ENCODE peak calls at places on chromosomes 12 and 14, in eight cellular contexts. Y is adrenal gland, C is AG09309, V is body of pancreas, K is brain microvascular endothelial cell, R is LNCaP clone FGC, E is tibial artery, P is transverse colon. N is an unnamed sample.

GRCh38 chr12:3362751-3363150 is 128.3 kb upstream of the PRMT8 start:
- DNase-seq in Y (no peak), C (no peak), V (no peak), K (no peak), R (no peak), E (no peak), P (no peak), N (no peak)

GRCh38 chr12:49534806-49535278 is 4.0 kb upstream of the KCNH3 start:
- DNase-seq in Y (no peak), C (no peak), V (no peak), K (no peak), R (no peak), E (no peak), P (no peak), N (no peak)

GRCh38 chr14:59069455-59069854 is 119.0 kb upstream of the DAAM1 start:
- DNase-seq in Y (no peak), C (no peak), V (no peak), K (no peak), R (no peak), E (no peak), P (no peak), N (no peak)

GRCh38 chr12:79262938-79263337 is 398.4 kb downstream of the SYT1 start:
- DNase-seq in Y (no peak), C (no peak), V (no peak), K (no peak), R (no peak), E (no peak), P (no peak), N (no peak)

GRCh38 chr14:50082784-50083466 is 33.4 kb downstream of the VCPKMT start:
- DNase-seq in Y (no peak), C (no peak), V (no peak), K (peak), R (no peak), E (no peak), P (peak), N (peak)

GRCh38 chr12:42128327-42128726 is 16.3 kb downstream of the GXYLT1 start:
- DNase-seq in Y (no peak), C (no peak), V (no peak), K (peak), R (no peak), E (no peak), P (no peak), N (peak)

GRCh38 chr12:116236986-116237385 is 40.5 kb downstream of the MED13L start:
- DNase-seq in Y (no peak), C (no peak), V (no peak), K (no peak), R (no peak), E (no peak), P (no peak), N (no peak)

GRCh38 chr14:39781466-39781865 is 349.2 kb upstream of the FBXO33 start:
- DNase-seq in Y (no peak), C (no peak), V (no peak), K (no peak), R (no peak), E (no peak), P (no peak), N (no peak)

GRCh38 chr12:104291867-104292524 is 11.5 kb upstream of the EID3 start:
- DNase-seq in Y (no peak), C (no peak), V (no peak), K (no peak), R (no peak), E (no peak), P (no peak), N (no peak)

GRCh38 chr12:49537709-49538601 is 875 bp upstream of the KCNH3 start:
- DNase-seq in Y (peak), C (no peak), V (no peak), K (no peak), R (no peak), E (no peak), P (no peak), N (no peak)

GRCh38 chr12:12796928-12797788 is 11.7 kb downstream of the APOLD1 start:
- DNase-seq in Y (no peak), C (no peak), V (no peak), K (no peak), R (no peak), E (no peak), P (no peak), N (no peak)

GRCh38 chr14:65075628-65076325 is 26.5 kb downstream of the MAX start:
- DNase-seq in Y (peak), C (no peak), V (no peak), K (no peak), R (no peak), E (peak), P (no peak), N (no peak)

GRCh38 chr12:53733051-53733812 is 6.0 kb upstream of the CALCOCO1 start:
- DNase-seq in Y (no peak), C (no peak), V (no peak), K (peak), R (no peak), E (no peak), P (no peak), N (peak)

GRCh38 chr14:56794557-56795283 is 15.6 kb downstream of the OTX2 start:
- DNase-seq in Y (no peak), C (no peak), V (no peak), K (no peak), R (no peak), E (no peak), P (no peak), N (no peak)
- H3K4me3 ChIP-seq in Y (no peak), C (no peak), V (no peak), K (no peak), R (no peak), E (no peak), P (no peak), N (no peak)

GRCh38 chr14:22838631-22839041 is 2.3 kb downstream of the MMP14 start:
- DNase-seq in Y (peak), C (no peak), V (no peak), K (peak), R (no peak), E (no peak), P (peak), N (peak)

GRCh38 chr14:22837059-22837749 is 819 bp downstream of the MMP14 start:
- DNase-seq in Y (peak), C (no peak), V (peak), K (peak), R (no peak), E (peak), P (peak), N (peak)

GRCh38 chr14:22836301-22837058 is at the start of gene MMP14:
- DNase-seq in Y (peak), C (no peak), V (peak), K (peak), R (no peak), E (peak), P (peak), N (peak)

GRCh38 chr14:22839159-22839779 is 2.9 kb downstream of the MMP14 start:
- DNase-seq in Y (peak), C (no peak), V (no peak), K (no peak), R (no peak), E (peak), P (peak), N (peak)

GRCh38 chr14:22837750-22838538 is 1.6 kb downstream of the MMP14 start:
- DNase-seq in Y (peak), C (no peak), V (peak), K (no peak), R (no peak), E (peak), P (peak), N (peak)
- TF ChIP-seq CTCF in Y (no peak), C (peak), V (no peak), K (peak), R (no peak), E (no peak), P (no peak), N (no peak)

GRCh38 chr12:52035926-52036325 is 15.3 kb upstream of the NR4A1 start:
- DNase-seq in Y (no peak), C (no peak), V (no peak), K (no peak), R (no peak), E (no peak), P (no peak), N (no peak)

GRCh38 chr12:52029686-52030085 is 21.6 kb upstream of the NR4A1 start:
- DNase-seq in Y (no peak), C (no peak), V (peak), K (peak), R (no peak), E (no peak), P (no peak), N (peak)

GRCh38 chr12:52033506-52034258 is 17.6 kb upstream of the NR4A1 start:
- DNase-seq in Y (no peak), C (no peak), V (no peak), K (no peak), R (no peak), E (no peak), P (no peak), N (no peak)

GRCh38 chr12:52032797-52033505 is 18.3 kb upstream of the NR4A1 start:
- DNase-seq in Y (peak), C (peak), V (peak), K (peak), R (peak), E (peak), P (peak), N (peak)

DNA sequence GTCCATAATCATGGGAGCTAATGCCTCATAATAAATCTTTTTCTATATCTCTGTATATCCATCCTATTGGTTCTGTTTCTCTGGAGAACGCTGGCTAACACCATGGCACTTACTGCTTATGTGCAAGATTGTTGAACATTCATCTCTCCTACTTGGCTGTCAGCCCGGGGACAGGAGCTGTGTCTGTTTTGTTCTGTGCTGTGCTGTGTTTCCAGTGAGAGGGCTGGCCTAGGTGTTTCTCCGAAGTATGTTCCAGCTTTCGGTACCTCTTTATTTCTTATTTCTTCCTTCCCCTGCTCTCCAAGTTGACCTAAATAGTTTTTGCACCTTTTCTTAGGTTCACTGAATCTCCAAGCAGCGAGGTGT is 18.8 kb upstream of the NR4A1 start:
- DNase-seq in Y (peak), C (no peak), V (peak), K (peak), R (peak), E (peak), P (peak), N (peak)
- H3K4me3 ChIP-seq in Y (peak), C (peak), V (no peak), K (peak), R (peak), E (peak), P (peak), N (peak)

GRCh38 chr12:121712462-121713256 is at the start of gene TMEM120B:
- DNase-seq in Y (peak), C (no peak), V (peak), K (peak), R (peak), E (peak), P (peak), N (peak)
- TF ChIP-seq CTCF in Y (peak), C (no peak), V (no peak), K (peak), R (no peak), E (peak), P (no peak), N (no peak)

DNA sequence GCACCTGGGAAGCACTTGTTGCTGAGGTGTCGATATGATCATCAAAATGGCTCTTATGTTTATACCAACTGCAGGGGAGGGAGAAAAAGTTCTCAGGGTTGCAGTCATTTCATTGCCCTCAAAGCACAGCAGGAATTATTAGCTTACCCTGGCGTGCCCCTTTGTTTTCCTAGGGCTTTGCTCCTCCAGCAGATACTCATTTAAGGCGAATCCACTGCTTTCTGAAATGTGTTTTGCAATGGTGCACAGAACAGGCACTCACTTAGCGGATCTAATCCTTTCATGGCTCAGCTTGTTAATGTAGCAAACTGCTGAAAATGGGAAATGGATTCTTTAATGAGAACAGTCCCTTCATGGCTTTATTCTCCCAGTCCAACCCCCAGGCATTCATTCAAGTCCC is 76.7 kb downstream of the NKX2-1 start:
- DNase-seq in Y (no peak), C (no peak), V (no peak), K (no peak), R (no peak), E (no peak), P (no peak), N (no peak)
- H3K4me3 ChIP-seq in Y (no peak), C (no peak), V (no peak), K (no peak), R (no peak), E (no peak), P (no peak), N (no peak)

GRCh38 chr12:66905201-66905600 is 226.3 kb upstream of the GRIP1 start:
- DNase-seq in Y (no peak), C (no peak), V (no peak), K (no peak), R (no peak), E (no peak), P (no peak), N (no peak)

GRCh38 chr12:66902020-66902419 is 223.1 kb upstream of the GRIP1 start:
- DNase-seq in Y (no peak), C (no peak), V (no peak), K (no peak), R (no peak), E (no peak), P (no peak), N (no peak)

GRCh38 chr12:66901136-66901932 is 222.5 kb upstream of the GRIP1 start:
- DNase-seq in Y (no peak), C (no peak), V (no peak), K (no peak), R (no peak), E (no peak), P (no peak), N (no peak)

GRCh38 chr12:66900616-66901015 is 221.7 kb upstream of the GRIP1 start:
- DNase-seq in Y (no peak), C (no peak), V (no peak), K (no peak), R (no peak), E (no peak), P (no peak), N (no peak)

GRCh38 chr12:66903782-66904396 is 225.0 kb upstream of the GRIP1 start:
- DNase-seq in Y (no peak), C (no peak), V (no peak), K (no peak), R (no peak), E (no peak), P (no peak), N (no peak)
- TF ChIP-seq CTCF in Y (no peak), C (no peak), V (no peak), K (no peak), R (peak), E (no peak), P (no peak), N (no peak)

GRCh38 chr12:1531160-1531653 is 63.2 kb downstream of the FBXL14 start:
- DNase-seq in Y (peak), C (no peak), V (peak), K (no peak), R (no peak), E (no peak), P (no peak), N (no peak)
- H3K4me3 ChIP-seq in Y (peak), C (peak), V (peak), K (peak), R (no peak), E (peak), P (peak), N (peak)

GRCh38 chr14:23163830-23164229 is 19.6 kb downstream of the SLC7A8 start:
- DNase-seq in Y (no peak), C (no peak), V (no peak), K (no peak), R (no peak), E (no peak), P (no peak), N (no peak)

GRCh38 chr14:23162800-23163199 is 20.7 kb downstream of the SLC7A8 start:
- DNase-seq in Y (no peak), C (no peak), V (no peak), K (no peak), R (no peak), E (no peak), P (no peak), N (no peak)

GRCh38 chr14:23162005-23162404 is 21.5 kb downstream of the SLC7A8 start:
- DNase-seq in Y (no peak), C (no peak), V (no peak), K (no peak), R (no peak), E (no peak), P (peak), N (no peak)

GRCh38 chr14:23164949-23165348 is 18.5 kb downstream of the SLC7A8 start:
- DNase-seq in Y (no peak), C (no peak), V (no peak), K (no peak), R (no peak), E (no peak), P (no peak), N (no peak)

GRCh38 chr14:23164250-23164649 is 19.2 kb downstream of the SLC7A8 start:
- DNase-seq in Y (no peak), C (no peak), V (peak), K (no peak), R (peak), E (no peak), P (no peak), N (peak)
- TF ChIP-seq CTCF in Y (no peak), C (no peak), V (no peak), K (no peak), R (no peak), E (no peak), P (no peak), N (no peak)

GRCh38 chr12:105358789-105359188 is 28.3 kb downstream of the C12orf75 start:
- DNase-seq in Y (peak), C (no peak), V (no peak), K (no peak), R (no peak), E (no peak), P (no peak), N (no peak)
- H3K4me3 ChIP-seq in Y (no peak), C (no peak), V (no peak), K (no peak), R (no peak), E (no peak), P (no peak), N (no peak)

N was measured in fibroblast of mammary gland.